ENCODE peak calls at places on chromosomes 4 and X, in eight cellular contexts. G is tibial nerve, Y is naive B cell, V is occipital lobe, A is kidney, M is HEK293T, E is NCI-H1105, B is esophagus squamous epithelium. R is an unnamed sample.

GRCh38 chr4:182649698-182650477 is 267.3 kb downstream of the DCTD start:
- DNase-seq in Y (no peak), B (no peak), V (no peak), A (no peak), M (no peak), E (no peak), G (no peak), R (no peak)

GRCh38 chr4:104915864-104916263 is 230.8 kb upstream of the TET2 start:
- DNase-seq in M (no peak), Y (no peak), A (no peak), E (no peak), V (no peak), G (no peak), B (no peak), R (no peak)

GRCh38 chr4:123399638-123400358 is 3.2 kb downstream of the SPRY1 start:
- DNase-seq in Y (peak), M (no peak), A (no peak), G (peak), B (no peak), V (no peak), E (no peak), R (no peak)

GRCh38 chr4:105361021-105361420 is 112.8 kb downstream of the PPA2 start:
- DNase-seq in V (no peak), E (no peak), Y (no peak), B (no peak), M (no peak), A (no peak), G (no peak), R (no peak)

GRCh38 chr4:78002260-78002659 is 54.9 kb upstream of the FRAS1 start:
- DNase-seq in V (no peak), M (no peak), Y (no peak), A (no peak), B (no peak), G (no peak), E (no peak), R (no peak)

GRCh38 chrX:35076061-35076460 is 133.5 kb downstream of the FAM47B start:
- DNase-seq in A (no peak), Y (no peak), M (no peak), G (no peak), E (no peak), B (no peak), V (no peak), R (no peak)

GRCh38 chr4:112321768-112322684 is 24.9 kb downstream of the ALPK1 start:
- DNase-seq in V (no peak), M (peak), Y (peak), E (peak), A (no peak), G (peak), B (peak), R (peak)

GRCh38 chr4:20203508-20203907 is 48.2 kb upstream of the SLIT2 start:
- DNase-seq in Y (no peak), M (no peak), V (no peak), B (no peak), G (no peak), E (no peak), A (no peak), R (no peak)

GRCh38 chr4:184356366-184356765 is 118.0 kb downstream of the IRF2 start:
- DNase-seq in Y (no peak), G (no peak), B (no peak), M (no peak), A (no peak), E (no peak), V (no peak), R (no peak)

GRCh38 chrX:20620301-20620700 is 353.6 kb upstream of the RPS6KA3 start:
- DNase-seq in B (no peak), V (no peak), M (no peak), E (no peak), A (no peak), G (no peak), Y (no peak), R (no peak)

GRCh38 chrX:129653985-129654651 is 638 bp downstream of the APLN start:
- DNase-seq in M (peak), G (no peak), Y (no peak), V (no peak), A (peak), B (no peak), E (no peak), R (peak)

GRCh38 chrX:13752646-13753045 is 18.1 kb downstream of the OFD1 start:
- DNase-seq in A (no peak), B (no peak), Y (peak), G (no peak), E (no peak), V (no peak), M (no peak), R (no peak)

GRCh38 chrX:131288738-131289511 is at the start of gene IGSF1:
- DNase-seq in A (no peak), G (no peak), E (peak), V (peak), Y (no peak), M (peak), B (no peak), R (no peak)

GRCh38 chr4:153205028-153205648 is 895 bp downstream of the TRIM2 start:
- DNase-seq in E (no peak), B (no peak), G (no peak), M (peak), A (peak), Y (peak), V (no peak), R (no peak)

GRCh38 chr4:13920111-13920875 is 292.8 kb upstream of the BOD1L1 start:
- DNase-seq in A (no peak), E (no peak), B (no peak), V (no peak), M (no peak), G (no peak), Y (no peak), R (no peak)

GRCh38 chrX:6266041-6266440 is 37.4 kb upstream of the NLGN4X start:
- DNase-seq in B (no peak), V (no peak), M (no peak), G (no peak), A (no peak), E (no peak), Y (no peak), R (no peak)

GRCh38 chr4:64756016-64756415 is 346.8 kb upstream of the TECRL start:
- DNase-seq in E (no peak), B (no peak), V (no peak), M (no peak), Y (no peak), G (no peak), A (no peak), R (no peak)

GRCh38 chr4:10093801-10094552 is 22.6 kb downstream of the WDR1 start:
- DNase-seq in Y (no peak), A (peak), V (no peak), B (no peak), G (no peak), M (no peak), E (no peak), R (peak)

GRCh38 chrX:139113682-139114081 is 402.2 kb upstream of the FGF13 start:
- DNase-seq in G (no peak), M (no peak), V (no peak), Y (no peak), E (no peak), B (no peak), A (no peak), R (no peak)

GRCh38 chr4:166655231-166655630 is 579.1 kb downstream of the SPOCK3 start:
- DNase-seq in B (no peak), E (no peak), M (no peak), V (no peak), A (no peak), Y (no peak), G (no peak), R (no peak)

GRCh38 chr4:138222041-138222440 is 20.1 kb downstream of the SLC7A11 start:
- DNase-seq in V (no peak), A (no peak), B (no peak), M (peak), E (no peak), G (no peak), Y (no peak), R (no peak)

GRCh38 chr4:153546273-153546672 is 80.1 kb downstream of the TMEM131L start:
- DNase-seq in G (no peak), B (no peak), A (no peak), M (no peak), V (no peak), Y (no peak), E (no peak), R (no peak)